ENCODE peak calls at places on chromosomes 13 and 19, in seven cellular contexts. N is HCT116, Z is upper lobe of left lung, R is K562, M is GM23338, V is Panc1, X is GM12878. L is an unnamed sample.
A peak's percentile ranks its signal among the peaks of the same experiment; 100 is the strongest.

GRCh38 chr13:74017301-74018092 is 116.7 kb downstream of the KLF12 start:
- ATAC-seq in X (peak; percentile 73), M (no peak), R (no peak), N (no peak), V (no peak), Z (no peak), L (no peak)

GRCh38 chr13:31814523-31814922 is 75.2 kb downstream of the RXFP2 start:
- ATAC-seq in R (no peak), N (no peak), M (no peak), V (no peak), X (no peak), Z (no peak), L (no peak)

GRCh38 chr13:112903071-112903577 is 65.9 kb upstream of the MCF2L start:
- ATAC-seq in R (no peak), V (no peak), N (no peak), M (no peak), X (no peak), Z (no peak), L (no peak)

GRCh38 chr13:49629947-49630346 is 1.6 kb downstream of the ARL11 start:
- ATAC-seq in V (no peak), R (no peak), M (no peak), X (no peak), Z (no peak), N (no peak), L (no peak)

GRCh38 chr13:73292127-73292526 is 233.3 kb downstream of the KLF5 start:
- ATAC-seq in N (no peak), R (no peak), X (no peak), V (no peak), Z (no peak), M (no peak), L (no peak)

GRCh38 chr13:71320452-71320851 is 546.6 kb downstream of the DACH1 start:
- ATAC-seq in V (no peak), R (no peak), Z (no peak), M (peak; percentile 44), N (no peak), X (peak; percentile 81), L (no peak)

GRCh38 chr13:21541980-21542379 is 62.0 kb downstream of the MICU2 start:
- ATAC-seq in X (peak; percentile 72), M (no peak), Z (no peak), R (no peak), N (no peak), V (no peak), L (no peak)

GRCh38 chr13:98372886-98373285 is 195.8 kb upstream of the RNF113B start:
- ATAC-seq in V (no peak), M (peak; percentile 59), R (no peak), N (no peak), Z (no peak), X (no peak), L (no peak)

GRCh38 chr13:30727491-30728350 is 7.6 kb upstream of the ALOX5AP start:
- ATAC-seq in Z (no peak), R (no peak), V (no peak), M (no peak), X (no peak), N (no peak), L (no peak)

GRCh38 chr19:50330365-50331078 is 1.3 kb upstream of the KCNC3 start:
- ATAC-seq in V (peak; percentile 67), N (peak; percentile 46), Z (peak; percentile 61), R (peak; percentile 77), X (peak; percentile 71), M (peak; percentile 29), L (peak; percentile 30)
- H3K4me3 ChIP-seq in V (peak overlapping the region; percentile 49), N (peak overlapping the region; percentile 55), Z (peak overlapping the region; percentile 32), R (peak overlapping the region; percentile 42), X (peak overlapping the region; percentile 66), M (peak overlapping the region; percentile 88), L (peak overlapping the region; percentile 45)

GRCh38 chr19:51282335-51282734 is 29.1 kb upstream of the IGLON5 start:
- ATAC-seq in Z (no peak), X (no peak), R (no peak), V (no peak), M (no peak), N (no peak), L (no peak)
- TF ChIP-seq POLR2AphosphoS5 in Z (no peak), X (no peak), R (no peak), V (no peak), M (no peak), N (no peak), L (no peak)

DNA sequence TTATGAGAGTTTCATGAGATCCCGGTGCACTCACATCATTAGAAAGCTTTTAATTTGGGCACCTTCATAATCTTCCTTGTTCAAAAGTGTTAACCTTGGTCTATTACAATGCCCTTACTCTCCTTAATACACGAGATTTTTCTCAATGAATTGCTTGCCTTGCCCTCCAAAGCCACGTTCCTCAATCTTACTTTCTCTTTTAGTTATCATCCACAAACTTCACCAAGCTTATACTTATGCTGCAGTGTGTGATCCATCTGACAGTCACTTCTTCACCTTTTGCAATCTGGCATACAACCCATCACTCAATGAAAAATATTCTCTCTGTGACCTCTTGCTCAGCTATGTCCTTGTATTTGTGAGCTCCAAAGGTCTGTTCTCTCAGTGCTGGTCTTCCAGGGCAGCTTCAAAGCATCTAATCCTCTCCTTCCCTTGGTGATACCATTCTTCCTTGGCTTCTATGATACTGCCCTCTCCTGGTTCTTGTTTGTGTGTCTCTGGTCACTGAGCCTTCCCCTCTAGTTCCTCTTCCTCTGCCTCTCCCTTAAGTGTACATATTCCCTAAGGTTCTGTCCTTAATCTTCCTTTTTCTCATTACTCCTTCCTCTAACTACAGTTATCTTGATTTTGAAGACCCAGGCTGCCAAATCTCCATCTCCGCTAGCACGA is 202.2 kb upstream of the STARD13 start:
- ATAC-seq in M (peak; percentile 33), R (no peak), V (peak; percentile 72), X (peak; percentile 75), N (peak; percentile 72), Z (peak; percentile 91), L (peak; percentile 74)
- TF ChIP-seq CTCF in M (peak; percentile 47), R (no peak), V (peak; percentile 46), X (peak; percentile 23), N (peak; percentile 9), Z (peak; percentile 48), L (no peak)

GRCh38 chr19:33554391-33554790 is 32.8 kb upstream of the PEPD start:
- ATAC-seq in R (no peak), Z (no peak), V (no peak), N (no peak), X (no peak), M (no peak), L (no peak)
- H3K4me3 ChIP-seq in R (no peak overlapping the region), Z (no peak overlapping the region), V (no peak overlapping the region), N (no peak overlapping the region), X (no peak overlapping the region), M (no peak overlapping the region), L (no peak overlapping the region)

DNA sequence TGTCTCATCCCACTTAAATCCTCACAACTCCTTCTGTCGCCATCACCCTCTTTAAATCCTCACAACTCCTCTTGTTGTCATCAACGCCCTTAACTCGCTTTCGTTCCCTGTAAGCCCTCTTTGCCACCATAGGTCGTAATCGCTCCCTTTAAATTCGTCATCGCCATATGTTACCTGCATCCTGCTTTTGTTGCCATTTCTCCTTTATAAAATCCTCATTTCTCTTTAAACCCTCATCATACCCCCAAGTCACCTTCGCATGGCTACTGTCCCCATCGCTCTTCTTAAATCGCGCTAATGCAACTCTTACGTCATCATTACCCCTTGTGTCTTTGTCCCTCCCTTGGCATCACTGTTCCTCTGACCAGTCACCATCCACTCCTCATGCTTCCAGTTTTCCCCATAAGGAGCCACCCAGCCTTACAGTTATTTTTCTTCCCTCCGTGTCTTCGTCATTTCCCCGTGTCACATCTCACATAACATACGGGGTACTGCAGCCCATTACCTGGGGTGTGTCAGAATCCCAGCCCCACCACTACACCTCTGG is 539 bp downstream of the PLD3 start:
- ATAC-seq in V (no peak), R (no peak), X (no peak), N (no peak), M (no peak), Z (peak; percentile 44), L (no peak)
- TF ChIP-seq POLR2AphosphoS5 in V (no peak), R (no peak), X (no peak), N (no peak), M (no peak), Z (peak; percentile 20), L (peak; percentile 5)

DNA sequence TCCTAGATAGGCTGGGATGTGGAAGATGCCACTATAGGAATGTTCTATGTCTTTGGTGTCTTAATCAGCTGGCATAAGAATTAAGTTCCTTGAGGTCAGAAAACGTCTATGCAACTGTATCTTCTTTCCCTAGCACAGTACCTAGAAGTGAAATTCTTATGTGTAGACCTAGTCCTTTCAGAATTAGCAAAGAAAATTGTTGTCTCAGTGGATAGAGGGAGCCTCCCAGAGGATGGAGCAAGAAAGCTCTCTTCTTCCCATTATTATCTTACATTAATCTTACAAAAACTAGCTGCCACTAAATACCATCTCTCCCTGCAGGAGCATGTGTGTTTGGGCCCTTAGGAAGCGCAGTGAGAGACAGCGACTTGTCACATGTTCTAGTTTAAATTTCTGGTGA is 11.6 kb downstream of the CLDN10 start:
- ATAC-seq in V (no peak), R (no peak), Z (no peak), X (no peak), N (peak; percentile 44), M (peak; percentile 35), L (no peak)
- TF ChIP-seq CTCF in V (peak; percentile 43), R (peak; percentile 19), Z (no peak), X (peak; percentile 5), N (peak; percentile 14), M (peak; percentile 23), L (no peak)

DNA sequence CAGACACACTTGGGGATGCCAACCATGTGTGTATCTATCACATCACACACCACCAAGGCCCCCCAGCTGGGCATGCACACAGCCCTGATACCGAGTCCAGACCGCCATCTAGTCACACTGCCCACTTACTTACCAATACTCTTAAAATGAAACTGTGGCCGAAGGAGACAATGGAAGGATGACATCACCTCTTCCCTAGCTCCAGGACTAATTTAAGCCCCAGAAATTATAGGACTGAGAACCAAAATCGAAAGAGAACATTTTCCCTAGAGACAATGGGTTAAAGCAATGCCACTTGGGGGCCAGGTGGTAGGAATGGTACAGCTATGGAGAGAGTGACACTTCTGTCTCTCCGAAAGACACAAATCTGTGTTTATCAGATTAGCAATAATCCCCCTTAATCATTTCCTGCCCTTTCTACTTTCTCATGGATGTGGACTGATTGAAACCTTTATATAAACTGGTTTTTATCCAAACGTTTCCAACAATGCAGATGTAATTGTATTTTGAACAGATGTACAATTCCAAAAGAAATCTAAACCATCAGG is 663 bp upstream of the GGACT start:
- ATAC-seq in Z (no peak), N (no peak), V (no peak), M (no peak), R (no peak), X (no peak), L (peak; percentile 8)
- H3K4me3 ChIP-seq in Z (peak overlapping the region; percentile 65), N (peak overlapping the region; percentile 73), V (no peak overlapping the region), M (no peak overlapping the region), R (no peak overlapping the region), X (no peak overlapping the region), L (peak overlapping the region; percentile 84)

GRCh38 chr19:49390978-49391304 is 2.9 kb downstream of the KASH5 start:
- ATAC-seq in M (no peak), Z (peak; percentile 5), X (peak; percentile 60), R (peak; percentile 45), V (no peak), N (no peak), L (no peak)

GRCh38 chr19:49389406-49389805 is 1.4 kb downstream of the KASH5 start:
- ATAC-seq in N (no peak), R (no peak), Z (no peak), X (no peak), V (no peak), M (no peak), L (no peak)

GRCh38 chr19:49393871-49394270 is 5.8 kb downstream of the KASH5 start:
- ATAC-seq in M (no peak), V (no peak), N (no peak), Z (no peak), X (no peak), R (no peak), L (no peak)

GRCh38 chr19:49390131-49390977 is 2.3 kb downstream of the KASH5 start:
- ATAC-seq in R (no peak), N (no peak), X (no peak), M (no peak), Z (no peak), V (no peak), L (no peak)

GRCh38 chr19:49391581-49392399 is 3.7 kb downstream of the KASH5 start:
- ATAC-seq in N (peak; percentile 98), V (peak; percentile 95), Z (peak; percentile 79), R (peak; percentile 95), X (peak; percentile 96), M (peak; percentile 95), L (peak; percentile 83)
- TF ChIP-seq POLR2AphosphoS5 in N (no peak), V (no peak), Z (no peak), R (no peak), X (no peak), M (no peak), L (no peak)

L was measured in gastroesophageal sphincter.